ENCODE peak calls at places on chromosomes 4 and X, in four cellular contexts. V is A549, I is HepG2, F is K562. A is an unnamed sample.

GRCh38 chrX:151984328-151984727 is 9.9 kb upstream of the GABRE start:
- DNase-seq in V (no peak), I (peak; percentile 50), F (no peak), A (peak; percentile 78)

GRCh38 chrX:65607070-65607742 is 60.2 kb upstream of the MSN start:
- DNase-seq in V (no peak), I (no peak), F (no peak), A (peak; percentile 86)

GRCh38 chrX:22818061-22818460 is 181.7 kb upstream of the DDX53 start:
- DNase-seq in V (no peak), I (no peak), F (no peak), A (no peak)

GRCh38 chrX:51860679-51861078 is 32.7 kb upstream of the MAGED1 start:
- DNase-seq in V (no peak), I (peak; percentile 14), F (peak; percentile 6), A (peak; percentile 30)

GRCh38 chr4:81688085-81688484 is 216.4 kb upstream of the RASGEF1B start:
- DNase-seq in V (no peak), I (no peak), F (no peak), A (no peak)

GRCh38 chr4:30757357-30757756 is 37.2 kb downstream of the PCDH7 start:
- DNase-seq in V (no peak), I (no peak), F (no peak), A (peak; percentile 12)

GRCh38 chr4:74583757-74584156 is 138.8 kb downstream of the AREG start:
- DNase-seq in V (no peak), I (peak; percentile 49), F (no peak), A (no peak)

GRCh38 chrX:150934453-150934852 is 36.0 kb upstream of the CD99L2 start:
- DNase-seq in V (peak; percentile 18), I (no peak), F (no peak), A (no peak)

GRCh38 chrX:13658602-13659001 is 5.7 kb downstream of the TCEANC start:
- DNase-seq in V (peak; percentile 25), I (peak; percentile 34), F (peak; percentile 16), A (peak; percentile 70)

GRCh38 chr4:2652415-2653155 is 103.6 kb downstream of the TNIP2 start:
- DNase-seq in V (no peak), I (no peak), F (no peak), A (peak; percentile 33)

GRCh38 chrX:103565752-103566151 is 19.6 kb upstream of the TCEAL4 start:
- DNase-seq in V (no peak), I (no peak), F (no peak), A (no peak)

GRCh38 chr4:23929248-23929647 is 39.4 kb upstream of the PPARGC1A start:
- DNase-seq in V (no peak), I (no peak), F (no peak), A (no peak)

GRCh38 chr4:129972257-129972656 is 876.3 kb downstream of the C4orf33 start:
- DNase-seq in V (no peak), I (no peak), F (no peak), A (no peak)

GRCh38 chr4:179583221-179583620 is 2141.0 kb upstream of the AGA start:
- DNase-seq in V (no peak), I (no peak), F (no peak), A (no peak)

GRCh38 chr4:122746485-122746965 is 14.0 kb downstream of the BBS12 start:
- DNase-seq in V (no peak), I (no peak), F (no peak), A (peak; percentile 37)

GRCh38 chr4:80189956-80190671 is 7.2 kb upstream of the PRDM8 start:
- DNase-seq in V (no peak), I (no peak), F (no peak), A (no peak)

GRCh38 chrX:47992093-47992375 is 11.8 kb downstream of the ZNF182 start:
- DNase-seq in V (no peak), I (no peak), F (no peak), A (no peak)

GRCh38 chr4:14294611-14295010 is 667.1 kb upstream of the BOD1L1 start:
- DNase-seq in V (no peak), I (no peak), F (no peak), A (no peak)

GRCh38 chrX:25523574-25523973 is 507.8 kb upstream of the ARX start:
- DNase-seq in V (peak; percentile 10), I (peak; percentile 42), F (peak; percentile 5), A (peak; percentile 47)

GRCh38 chrX:22110729-22111494 is 78.8 kb downstream of the PHEX start:
- DNase-seq in V (no peak), I (no peak), F (no peak), A (no peak)

GRCh38 chr4:88953400-88953799 is 103.6 kb downstream of the FAM13A start:
- DNase-seq in V (no peak), I (no peak), F (no peak), A (peak; percentile 64)

GRCh38 chr4:96767815-96768480 is 928.1 kb downstream of the PDHA2 start:
- DNase-seq in V (no peak), I (no peak), F (no peak), A (no peak)

GRCh38 chrX:152632445-152633097 is 5.1 kb upstream of the GABRQ start:
- DNase-seq in V (peak; percentile 14), I (peak; percentile 8), F (peak; percentile 46), A (peak; percentile 21)

GRCh38 chr4:243407-243806 is 61.9 kb downstream of the ZNF732 start:
- DNase-seq in V (no peak), I (no peak), F (no peak), A (no peak)

GRCh38 chrX:25869761-25870160 is 268.4 kb upstream of the MAGEB18 start:
- DNase-seq in V (no peak), I (no peak), F (no peak), A (no peak)

GRCh38 chr4:75724867-75725724 is 719 bp downstream of the USO1 start:
- DNase-seq in V (peak; percentile 45), I (peak; percentile 69), F (peak; percentile 74), A (peak; percentile 76)

GRCh38 chr4:30821891-30822612 is 101.9 kb downstream of the PCDH7 start:
- DNase-seq in V (no peak), I (no peak), F (no peak), A (no peak)

GRCh38 chr4:141132689-141133145 is 552 bp downstream of the RNF150 start:
- DNase-seq in V (peak; percentile 8), I (no peak), F (no peak), A (no peak)

GRCh38 chrX:130893356-130894085 is 9.5 kb downstream of the ENOX2 start:
- DNase-seq in V (no peak), I (no peak), F (no peak), A (no peak)

DNA sequence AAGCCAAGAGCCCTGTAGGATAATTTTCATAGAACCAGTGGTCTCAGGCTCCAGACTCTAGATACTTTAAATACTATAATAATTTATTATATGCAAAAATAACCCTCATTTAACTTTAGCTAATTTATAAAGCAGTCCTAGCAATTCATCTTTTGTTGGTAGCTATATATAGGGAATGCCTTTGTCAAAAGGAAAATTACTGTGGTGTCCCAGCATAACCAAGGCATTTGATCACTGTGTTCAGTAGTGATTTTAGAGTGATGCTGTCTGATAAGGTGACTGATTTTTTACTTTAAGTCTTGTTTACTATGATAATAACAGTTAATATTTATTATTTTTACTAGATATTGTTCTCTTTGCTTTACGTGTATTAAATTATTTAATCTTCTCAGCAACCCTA is 61.2 kb downstream of the PAQR3 start:
- DNase-seq in V (no peak), I (no peak), F (no peak), A (no peak)
- TF ChIP-seq MYC in V (no peak), I (no peak), F (no peak), A (no peak)

GRCh38 chr4:185580699-185581098 is 45.4 kb upstream of the PDLIM3 start:
- DNase-seq in V (no peak), I (no peak), F (no peak), A (no peak)
- TF ChIP-seq MYC in V (no peak), I (no peak), F (no peak), A (no peak)

DNA sequence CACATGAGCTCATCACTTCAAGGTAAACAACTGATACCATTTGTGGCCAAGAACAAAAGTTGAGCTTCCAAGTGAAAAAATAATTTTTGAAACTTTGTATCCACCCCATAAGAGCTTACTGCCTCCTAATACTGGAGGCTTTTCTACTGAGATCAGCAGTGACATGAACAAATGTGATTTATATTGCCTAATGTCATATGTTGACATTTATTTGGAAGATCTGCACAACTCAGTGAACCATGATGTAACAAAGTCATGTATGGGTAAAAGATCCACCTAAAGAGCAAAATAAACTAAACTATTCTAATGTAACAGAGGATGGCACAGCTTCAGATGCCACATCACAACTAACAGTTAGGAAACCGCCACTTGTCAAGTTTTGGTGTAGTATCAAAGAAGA is 65.8 kb downstream of the AFAP1 start:
- DNase-seq in V (no peak), I (no peak), F (no peak), A (no peak)
- TF ChIP-seq MYC in V (no peak), I (no peak), F (no peak), A (no peak)

DNA sequence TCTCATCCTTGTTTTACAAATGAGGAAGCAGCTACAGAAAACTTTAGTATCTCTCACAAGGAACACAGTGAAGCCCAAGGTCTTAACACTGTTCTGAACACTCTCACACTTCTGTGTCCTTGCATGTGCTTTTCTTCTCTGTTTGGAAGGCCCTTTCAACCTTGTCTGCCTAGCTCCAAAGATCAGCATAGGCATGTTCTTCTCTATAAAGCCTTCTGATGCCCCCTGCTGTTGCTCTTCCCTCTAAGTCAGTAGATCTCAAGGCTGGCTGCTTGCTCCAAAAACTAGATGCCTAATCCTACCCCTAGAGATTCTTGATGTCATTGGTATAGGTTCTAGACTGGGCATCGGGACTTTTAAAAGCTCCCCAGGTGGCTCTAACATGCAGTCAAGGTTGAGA is 5.9 kb downstream of the APOO start:
- DNase-seq in V (peak; percentile 62), I (peak; percentile 77), F (peak; percentile 16), A (peak; percentile 91)
- TF ChIP-seq MYC in V (no peak), I (no peak), F (peak; percentile 41), A (peak; percentile 46)

DNA sequence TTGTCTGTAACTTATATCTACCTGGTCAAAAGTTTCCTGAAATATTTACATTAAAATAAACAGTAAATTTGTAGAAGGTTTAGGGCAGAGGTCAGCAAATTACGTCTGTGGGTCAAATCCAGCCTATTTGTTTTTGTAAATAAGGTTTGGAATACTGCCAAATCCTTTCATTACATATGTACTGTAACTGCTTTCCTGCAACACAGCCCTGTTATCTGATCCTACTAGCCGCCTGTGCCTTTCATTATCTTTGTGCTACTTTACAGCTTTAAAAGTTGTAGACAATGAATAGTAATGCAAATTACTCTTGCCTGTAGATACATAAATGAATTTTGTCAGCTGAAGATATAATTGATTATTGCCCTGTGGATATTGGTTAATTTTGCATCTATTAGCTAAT is 369.6 kb upstream of the SLC7A11 start:
- DNase-seq in V (no peak), I (no peak), F (no peak), A (no peak)
- TF ChIP-seq MYC in V (no peak), I (no peak), F (no peak), A (no peak)

GRCh38 chrX:110180928-110181310 is 137.0 kb downstream of the AMMECR1 start:
- DNase-seq in V (no peak), I (no peak), F (no peak), A (no peak)

GRCh38 chrX:110180176-110180927 is 137.5 kb downstream of the AMMECR1 start:
- DNase-seq in V (no peak), I (no peak), F (no peak), A (no peak)

GRCh38 chrX:110175146-110175545 is 142.7 kb downstream of the AMMECR1 start:
- DNase-seq in V (no peak), I (no peak), F (no peak), A (peak; percentile 85)

GRCh38 chrX:110181459-110182137 is 136.3 kb downstream of the AMMECR1 start:
- DNase-seq in V (no peak), I (no peak), F (no peak), A (no peak)

GRCh38 chrX:110178179-110178865 is 139.6 kb downstream of the AMMECR1 start:
- DNase-seq in V (no peak), I (no peak), F (peak; percentile 39), A (no peak)
- TF ChIP-seq MYC in V (no peak), I (no peak), F (peak; percentile 30), A (no peak)

GRCh38 chrX:100995469-100995868 is 26.0 kb downstream of the ARL13A start:
- DNase-seq in V (no peak), I (peak; percentile 4), F (no peak), A (peak; percentile 42)
- TF ChIP-seq MYC in V (no peak), I (no peak), F (no peak), A (no peak)

A was measured in NB4.